ENCODE peak calls at places on chromosome 1, in nine cellular contexts. One of them, this sample, is unnamed.

GRCh38 chr1:186082235-186082937 is 292.7 kb downstream of the TPR start:
- DNase-seq in tibial artery: peak; percentile 86
- DNase-seq in PC-3: peak; percentile 96
- DNase-seq in left ventricle myocardium inferior: peak; percentile 61
- DNase-seq in fibroblast of lung: peak; percentile 44
- DNase-seq in ovary: peak; percentile 27
- DNase-seq in MM.1S: no peak
- DNase-seq in heart right ventricle: peak; percentile 38
- DNase-seq in pancreas: peak; percentile 27
- DNase-seq in this sample: peak; percentile 67

GRCh38 chr1:40612345-40612831 is 53.1 kb downstream of the RIMS3 start:
- DNase-seq in tibial artery: no peak
- DNase-seq in PC-3: peak; percentile 85
- DNase-seq in left ventricle myocardium inferior: no peak
- DNase-seq in fibroblast of lung: peak; percentile 49
- DNase-seq in ovary: peak; percentile 35
- DNase-seq in MM.1S: peak; percentile 72
- DNase-seq in heart right ventricle: no peak
- DNase-seq in pancreas: peak; percentile 52
- DNase-seq in this sample: peak; percentile 52

GRCh38 chr1:59136541-59137335 is 160.2 kb upstream of the FGGY start:
- DNase-seq in tibial artery: no peak
- DNase-seq in PC-3: no peak
- DNase-seq in left ventricle myocardium inferior: no peak
- DNase-seq in fibroblast of lung: peak; percentile 48
- DNase-seq in ovary: no peak
- DNase-seq in MM.1S: no peak
- DNase-seq in heart right ventricle: no peak
- DNase-seq in pancreas: no peak
- DNase-seq in this sample: no peak

GRCh38 chr1:228721407-228721806 is 13.9 kb upstream of the RHOU start:
- DNase-seq in tibial artery: no peak
- DNase-seq in PC-3: peak; percentile 52
- DNase-seq in left ventricle myocardium inferior: no peak
- DNase-seq in fibroblast of lung: no peak
- DNase-seq in ovary: no peak
- DNase-seq in MM.1S: no peak
- DNase-seq in heart right ventricle: no peak
- DNase-seq in pancreas: peak; percentile 61
- DNase-seq in this sample: no peak

GRCh38 chr1:106063510-106063909 is 993.0 kb upstream of the PRMT6 start:
- DNase-seq in tibial artery: no peak
- DNase-seq in PC-3: peak; percentile 17
- DNase-seq in left ventricle myocardium inferior: no peak
- DNase-seq in fibroblast of lung: no peak
- DNase-seq in ovary: no peak
- DNase-seq in MM.1S: no peak
- DNase-seq in heart right ventricle: no peak
- DNase-seq in pancreas: no peak
- DNase-seq in this sample: no peak

GRCh38 chr1:19597463-19598309 is 46.4 kb upstream of the NBL1 start:
- DNase-seq in tibial artery: no peak
- DNase-seq in PC-3: peak; percentile 17
- DNase-seq in left ventricle myocardium inferior: no peak
- DNase-seq in fibroblast of lung: peak; percentile 50
- DNase-seq in ovary: no peak
- DNase-seq in MM.1S: peak; percentile 46
- DNase-seq in heart right ventricle: no peak
- DNase-seq in pancreas: no peak
- DNase-seq in this sample: peak; percentile 55

GRCh38 chr1:39213511-39214002 is 9.1 kb downstream of the MACF1 start:
- DNase-seq in tibial artery: no peak
- DNase-seq in PC-3: no peak
- DNase-seq in left ventricle myocardium inferior: no peak
- DNase-seq in fibroblast of lung: peak; percentile 89
- DNase-seq in ovary: no peak
- DNase-seq in MM.1S: no peak
- DNase-seq in heart right ventricle: no peak
- DNase-seq in pancreas: no peak
- DNase-seq in this sample: no peak

GRCh38 chr1:50972766-50973165 is 2.7 kb downstream of the CDKN2C start:
- DNase-seq in tibial artery: no peak
- DNase-seq in PC-3: no peak
- DNase-seq in left ventricle myocardium inferior: no peak
- DNase-seq in fibroblast of lung: no peak
- DNase-seq in ovary: no peak
- DNase-seq in MM.1S: no peak
- DNase-seq in heart right ventricle: no peak
- DNase-seq in pancreas: no peak
- DNase-seq in this sample: no peak

GRCh38 chr1:57423135-57424131 is at the start of gene DAB1:
- DNase-seq in tibial artery: no peak
- DNase-seq in PC-3: no peak
- DNase-seq in left ventricle myocardium inferior: no peak
- DNase-seq in fibroblast of lung: peak; percentile 37
- DNase-seq in ovary: peak; percentile 10
- DNase-seq in MM.1S: peak; percentile 13
- DNase-seq in heart right ventricle: no peak
- DNase-seq in pancreas: no peak
- DNase-seq in this sample: peak; percentile 46

GRCh38 chr1:57424231-57425027 is 569 bp upstream of the DAB1 start:
- DNase-seq in tibial artery: no peak
- DNase-seq in PC-3: no peak
- DNase-seq in left ventricle myocardium inferior: peak; percentile 29
- DNase-seq in fibroblast of lung: peak; percentile 32
- DNase-seq in ovary: peak; percentile 7
- DNase-seq in MM.1S: no peak
- DNase-seq in heart right ventricle: peak; percentile 53
- DNase-seq in pancreas: peak; percentile 30
- DNase-seq in this sample: peak; percentile 53

GRCh38 chr1:57421366-57421765 is 2.5 kb downstream of the DAB1 start:
- DNase-seq in tibial artery: no peak
- DNase-seq in PC-3: no peak
- DNase-seq in left ventricle myocardium inferior: no peak
- DNase-seq in fibroblast of lung: no peak
- DNase-seq in ovary: no peak
- DNase-seq in MM.1S: no peak
- DNase-seq in heart right ventricle: no peak
- DNase-seq in pancreas: no peak
- DNase-seq in this sample: no peak

DNA sequence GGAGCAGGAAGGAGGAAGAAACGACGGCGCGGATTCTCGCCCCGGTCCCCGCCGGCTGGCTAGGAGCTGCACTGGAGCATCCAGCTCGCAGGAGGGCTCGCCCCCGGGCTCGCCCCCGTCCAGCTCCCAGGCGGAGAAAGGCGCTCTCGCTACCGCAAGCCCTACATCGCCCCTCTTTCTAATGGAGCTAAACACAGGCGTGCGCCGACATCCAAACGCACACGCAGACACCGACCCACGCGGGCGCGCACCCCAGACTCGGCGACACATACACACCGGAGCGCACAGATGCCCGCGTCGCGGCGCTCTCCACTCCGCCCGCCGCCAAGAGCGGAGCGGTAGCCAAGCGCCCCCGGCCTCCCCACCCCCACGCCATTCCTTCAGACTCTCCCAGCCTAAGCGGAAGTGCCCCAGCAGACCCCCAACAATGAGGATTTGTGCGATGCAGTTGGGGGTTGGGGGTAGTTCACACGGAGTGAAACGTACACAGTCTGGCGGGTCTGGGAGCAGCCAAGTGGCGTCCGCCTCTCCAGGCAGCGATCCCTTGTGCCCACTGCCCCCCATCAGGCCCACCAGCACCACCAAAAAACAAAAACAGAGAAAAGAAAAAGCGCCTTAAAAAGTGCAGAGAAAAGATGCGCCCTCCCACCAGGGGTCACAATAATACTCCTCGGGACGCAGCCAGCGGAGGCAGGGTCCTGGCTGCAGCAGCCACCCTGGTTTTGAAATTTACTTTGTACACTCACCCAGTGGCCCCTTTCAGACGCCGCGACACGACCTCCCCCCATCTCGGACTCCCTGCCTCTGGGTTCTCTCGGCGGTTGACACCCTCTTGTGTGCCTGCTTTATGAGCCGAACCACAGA is 1.4 kb downstream of the DAB1 start:
- DNase-seq in tibial artery: no peak
- DNase-seq in PC-3: no peak
- DNase-seq in left ventricle myocardium inferior: peak; percentile 20
- DNase-seq in fibroblast of lung: peak; percentile 36
- DNase-seq in ovary: peak; percentile 11
- DNase-seq in MM.1S: no peak
- DNase-seq in heart right ventricle: no peak
- DNase-seq in pancreas: no peak
- DNase-seq in this sample: no peak
- TF ChIP-seq CTCF in tibial artery: no peak
- TF ChIP-seq CTCF in PC-3: no peak
- TF ChIP-seq CTCF in left ventricle myocardium inferior: peak; percentile 12
- TF ChIP-seq CTCF in fibroblast of lung: peak; percentile 27
- TF ChIP-seq CTCF in ovary: no peak
- TF ChIP-seq CTCF in MM.1S: no peak
- TF ChIP-seq CTCF in heart right ventricle: no peak
- TF ChIP-seq CTCF in pancreas: no peak
- TF ChIP-seq CTCF in this sample: no peak

GRCh38 chr1:111225717-111226400 is 1.7 kb upstream of the CHI3L2 start:
- DNase-seq in tibial artery: no peak
- DNase-seq in PC-3: no peak
- DNase-seq in left ventricle myocardium inferior: no peak
- DNase-seq in fibroblast of lung: peak; percentile 61
- DNase-seq in ovary: no peak
- DNase-seq in MM.1S: no peak
- DNase-seq in heart right ventricle: no peak
- DNase-seq in pancreas: no peak
- DNase-seq in this sample: no peak

GRCh38 chr1:111227434-111227833 is at the start of gene CHI3L2:
- DNase-seq in tibial artery: no peak
- DNase-seq in PC-3: no peak
- DNase-seq in left ventricle myocardium inferior: no peak
- DNase-seq in fibroblast of lung: peak; percentile 24
- DNase-seq in ovary: no peak
- DNase-seq in MM.1S: no peak
- DNase-seq in heart right ventricle: no peak
- DNase-seq in pancreas: no peak
- DNase-seq in this sample: no peak

GRCh38 chr1:111222308-111223125 is 5.0 kb upstream of the CHI3L2 start:
- DNase-seq in tibial artery: peak; percentile 79
- DNase-seq in PC-3: peak; percentile 90
- DNase-seq in left ventricle myocardium inferior: peak; percentile 56
- DNase-seq in fibroblast of lung: peak; percentile 49
- DNase-seq in ovary: peak; percentile 74
- DNase-seq in MM.1S: peak; percentile 23
- DNase-seq in heart right ventricle: peak; percentile 79
- DNase-seq in pancreas: peak; percentile 81
- DNase-seq in this sample: peak; percentile 89

GRCh38 chr1:111223126-111223443 is 4.4 kb upstream of the CHI3L2 start:
- DNase-seq in tibial artery: no peak
- DNase-seq in PC-3: no peak
- DNase-seq in left ventricle myocardium inferior: no peak
- DNase-seq in fibroblast of lung: no peak
- DNase-seq in ovary: no peak
- DNase-seq in MM.1S: no peak
- DNase-seq in heart right ventricle: no peak
- DNase-seq in pancreas: no peak
- DNase-seq in this sample: no peak

DNA sequence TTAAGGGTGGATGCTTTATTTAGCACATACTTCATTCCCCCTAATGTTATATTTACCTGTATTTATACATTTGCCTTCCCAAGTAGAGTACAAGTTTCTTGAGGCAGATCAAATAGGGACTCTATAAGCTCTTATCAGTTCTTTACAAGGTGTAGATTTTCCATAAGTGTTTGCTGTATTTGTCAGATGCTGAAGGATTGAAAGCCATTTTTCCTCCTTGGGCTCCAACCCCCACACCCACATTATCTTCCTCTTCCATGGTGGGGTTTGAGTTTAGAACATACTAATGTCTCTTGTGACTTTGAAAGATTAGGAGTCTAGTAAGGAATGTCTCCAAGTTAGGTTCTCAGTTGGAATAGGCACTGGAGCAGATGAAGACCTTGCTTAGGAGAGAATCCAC is 2.4 kb upstream of the CHI3L2 start:
- DNase-seq in tibial artery: no peak
- DNase-seq in PC-3: no peak
- DNase-seq in left ventricle myocardium inferior: no peak
- DNase-seq in fibroblast of lung: no peak
- DNase-seq in ovary: no peak
- DNase-seq in MM.1S: no peak
- DNase-seq in heart right ventricle: no peak
- DNase-seq in pancreas: no peak
- DNase-seq in this sample: no peak
- H3K27me3 ChIP-seq in tibial artery: no peaks in the 10 kb centered on the region
- H3K27me3 ChIP-seq in PC-3: no peaks in the 10 kb centered on the region
- H3K27me3 ChIP-seq in left ventricle myocardium inferior: no peaks in the 10 kb centered on the region
- H3K27me3 ChIP-seq in fibroblast of lung: no peaks in the 10 kb centered on the region
- H3K27me3 ChIP-seq in ovary: no peaks in the 10 kb centered on the region
- H3K27me3 ChIP-seq in MM.1S: no peaks in the 10 kb centered on the region
- H3K27me3 ChIP-seq in heart right ventricle: no peaks in the 10 kb centered on the region
- H3K27me3 ChIP-seq in pancreas: no peaks in the 10 kb centered on the region
- H3K27me3 ChIP-seq in this sample: no peaks in the 10 kb centered on the region

GRCh38 chr1:85027242-85027983 is 20.9 kb downstream of the MCOLN3 start:
- DNase-seq in tibial artery: no peak
- DNase-seq in PC-3: peak; percentile 21
- DNase-seq in left ventricle myocardium inferior: no peak
- DNase-seq in fibroblast of lung: peak; percentile 10
- DNase-seq in ovary: no peak
- DNase-seq in MM.1S: no peak
- DNase-seq in heart right ventricle: no peak
- DNase-seq in pancreas: no peak
- DNase-seq in this sample: peak; percentile 30
- TF ChIP-seq CTCF in tibial artery: peak; percentile 32
- TF ChIP-seq CTCF in PC-3: peak; percentile 41
- TF ChIP-seq CTCF in left ventricle myocardium inferior: no peak
- TF ChIP-seq CTCF in fibroblast of lung: peak; percentile 2
- TF ChIP-seq CTCF in ovary: no peak
- TF ChIP-seq CTCF in MM.1S: no peak
- TF ChIP-seq CTCF in heart right ventricle: peak; percentile 22
- TF ChIP-seq CTCF in pancreas: no peak
- TF ChIP-seq CTCF in this sample: peak; percentile 18

GRCh38 chr1:112511897-112512296 is 3.1 kb downstream of the WNT2B start:
- DNase-seq in tibial artery: no peak
- DNase-seq in PC-3: no peak
- DNase-seq in left ventricle myocardium inferior: no peak
- DNase-seq in fibroblast of lung: no peak
- DNase-seq in ovary: no peak
- DNase-seq in MM.1S: no peak
- DNase-seq in heart right ventricle: no peak
- DNase-seq in pancreas: no peak
- DNase-seq in this sample: no peak

GRCh38 chr1:112509005-112509659 is 367 bp downstream of the WNT2B start:
- DNase-seq in tibial artery: no peak
- DNase-seq in PC-3: no peak
- DNase-seq in left ventricle myocardium inferior: no peak
- DNase-seq in fibroblast of lung: peak; percentile 24
- DNase-seq in ovary: peak; percentile 63
- DNase-seq in MM.1S: no peak
- DNase-seq in heart right ventricle: no peak
- DNase-seq in pancreas: peak; percentile 27
- DNase-seq in this sample: no peak

GRCh38 chr1:112509660-112510178 is 954 bp downstream of the WNT2B start:
- DNase-seq in tibial artery: no peak
- DNase-seq in PC-3: no peak
- DNase-seq in left ventricle myocardium inferior: no peak
- DNase-seq in fibroblast of lung: no peak
- DNase-seq in ovary: no peak
- DNase-seq in MM.1S: no peak
- DNase-seq in heart right ventricle: no peak
- DNase-seq in pancreas: no peak
- DNase-seq in this sample: no peak

GRCh38 chr1:112508242-112509004 is at the start of gene WNT2B:
- DNase-seq in tibial artery: no peak
- DNase-seq in PC-3: no peak
- DNase-seq in left ventricle myocardium inferior: no peak
- DNase-seq in fibroblast of lung: no peak
- DNase-seq in ovary: peak; percentile 63
- DNase-seq in MM.1S: peak; percentile 10
- DNase-seq in heart right ventricle: no peak
- DNase-seq in pancreas: peak; percentile 47
- DNase-seq in this sample: peak; percentile 66

DNA sequence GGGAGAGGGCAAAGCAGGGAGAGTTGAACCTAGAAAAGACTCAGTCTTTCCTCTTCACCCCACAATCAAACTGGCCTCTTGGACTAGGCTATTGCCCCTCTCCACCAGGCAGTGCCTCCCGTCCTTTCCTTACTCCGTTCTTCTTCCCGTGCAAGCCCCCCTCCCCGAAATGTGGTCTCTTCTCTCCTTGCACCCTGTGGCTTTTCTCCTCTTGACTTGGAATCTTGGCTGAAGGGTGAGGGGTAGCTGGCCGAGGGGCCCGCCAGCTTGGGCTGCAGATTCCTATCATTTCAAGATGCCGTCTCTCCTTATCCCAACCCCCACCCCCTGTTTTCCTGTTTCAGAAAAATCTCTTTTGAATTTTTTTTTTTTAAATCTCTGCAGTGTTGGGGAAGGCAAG is 1.6 kb downstream of the WNT2B start:
- DNase-seq in tibial artery: no peak
- DNase-seq in PC-3: no peak
- DNase-seq in left ventricle myocardium inferior: no peak
- DNase-seq in fibroblast of lung: no peak
- DNase-seq in ovary: no peak
- DNase-seq in MM.1S: no peak
- DNase-seq in heart right ventricle: no peak
- DNase-seq in pancreas: no peak
- DNase-seq in this sample: no peak
- H3K27me3 ChIP-seq in tibial artery: peaks cover 32% of the 10 kb centered on the region
- H3K27me3 ChIP-seq in PC-3: no peaks in the 10 kb centered on the region
- H3K27me3 ChIP-seq in left ventricle myocardium inferior: peaks cover 28% of the 10 kb centered on the region
- H3K27me3 ChIP-seq in fibroblast of lung: peaks cover 14% of the 10 kb centered on the region
- H3K27me3 ChIP-seq in ovary: no peaks in the 10 kb centered on the region
- H3K27me3 ChIP-seq in MM.1S: no peaks in the 10 kb centered on the region
- H3K27me3 ChIP-seq in heart right ventricle: no peaks in the 10 kb centered on the region
- H3K27me3 ChIP-seq in pancreas: no peaks in the 10 kb centered on the region
- H3K27me3 ChIP-seq in this sample: peaks cover 9% of the 10 kb centered on the region

This sample was measured in Peyer's patch.